ENCODE peak calls at places on chromosomes 12 and 14, in five cellular contexts. Q is CD4-positive, alpha-beta T cell; C is activated naive CD8-positive, alpha-beta T cell treated with anti-CD3 and anti-CD28 coated beads for 36 hours; M is sigmoid colon; I is left ventricle myocardium inferior. Y is an unnamed sample.

GRCh38 chr14:34676516-34677211 is 37.7 kb downstream of the CFL2 start:
- DNase-seq in M (no peak), I (no peak), Q (no peak), C (no peak), Y (no peak)

GRCh38 chr12:52164624-52165023 is 27.2 kb downstream of the KRT80 start:
- DNase-seq in I (no peak), M (no peak), Q (no peak), C (no peak), Y (no peak)

GRCh38 chr12:29528161-29528560 is 30.7 kb upstream of the OVCH1 start:
- DNase-seq in C (no peak), I (no peak), Q (no peak), M (no peak), Y (no peak)

GRCh38 chr12:132315507-132315906 is 13.9 kb downstream of the GALNT9 start:
- DNase-seq in I (no peak), M (peak), Q (no peak), C (no peak), Y (no peak)

GRCh38 chr12:128069359-128069997 is 197.5 kb upstream of the TMEM132C start:
- DNase-seq in I (no peak), M (no peak), C (peak), Q (no peak), Y (no peak)

GRCh38 chr12:94618995-94619695 is 31.2 kb downstream of the TMCC3 start:
- DNase-seq in Q (no peak), M (no peak), I (no peak), C (no peak), Y (no peak)

GRCh38 chr12:131827961-131828534 is at the start of gene MMP17:
- DNase-seq in I (peak), C (peak), M (peak), Q (no peak), Y (peak)

GRCh38 chr14:85528882-85529585 is 910 bp upstream of the FLRT2 start:
- DNase-seq in I (no peak), C (no peak), Q (no peak), M (no peak), Y (no peak)

GRCh38 chr14:63174760-63175191 is 29.5 kb upstream of the RHOJ start:
- DNase-seq in M (no peak), Q (no peak), C (no peak), I (no peak), Y (no peak)

GRCh38 chr14:69315302-69315701 is 55.3 kb downstream of the GALNT16 start:
- DNase-seq in Q (no peak), I (no peak), C (no peak), M (peak), Y (no peak)

GRCh38 chr12:92654929-92655328 is 47.9 kb upstream of the PLEKHG7 start:
- DNase-seq in C (no peak), I (no peak), Q (no peak), M (no peak), Y (no peak)

GRCh38 chr12:55058776-55059175 is 39.0 kb downstream of the NEUROD4 start:
- DNase-seq in M (no peak), Q (no peak), I (no peak), C (no peak), Y (no peak)

GRCh38 chr12:96220902-96221301 is 26.7 kb downstream of the ELK3 start:
- DNase-seq in M (no peak), I (peak), Q (no peak), C (no peak), Y (no peak)

GRCh38 chr12:51901881-51902280 is 5.4 kb upstream of the ACVRL1 start:
- DNase-seq in I (no peak), Q (no peak), C (no peak), M (peak), Y (no peak)

GRCh38 chr14:22560638-22561365 is 28.2 kb downstream of the DAD1 start:
- DNase-seq in M (no peak), C (no peak), I (no peak), Q (no peak), Y (no peak)

Y was measured in T-helper 17 cell.